ENCODE peak calls at places on chromosomes 16 and 17, in nine cellular contexts. One of them, this sample, is unnamed.

GRCh38 chr16:80167657-80168056 is 373.1 kb upstream of the DYNLRB2 start:
- DNase-seq in KBM-7: no peak
- DNase-seq in Kasumi-1: no peak
- DNase-seq in stimulated activated CD4-positive, alpha-beta T cell treated with anti-CD3 and anti-CD28 coated beads, Interleukin-15, amount 100 ng/mL, for 1 hour: no peak
- DNase-seq in A549: no peak
- DNase-seq in uterus: no peak
- DNase-seq in GM13976: no peak
- DNase-seq in activated T-helper 1 cell treated with Interleukin-2 at 50 U/mL for 16 hours: no peak
- DNase-seq in EH: no peak
- DNase-seq in this sample: no peak

GRCh38 chr17:79835953-79836951 is 3.0 kb downstream of the CBX4 start:
- DNase-seq in A549: peak
- DNase-seq in Kasumi-1: no peak
- DNase-seq in stimulated activated CD4-positive, alpha-beta T cell treated with anti-CD3 and anti-CD28 coated beads, Interleukin-15, amount 100 ng/mL, for 1 hour: no peak
- DNase-seq in uterus: no peak
- DNase-seq in EH: no peak
- DNase-seq in KBM-7: no peak
- DNase-seq in GM13976: no peak
- DNase-seq in activated T-helper 1 cell treated with Interleukin-2 at 50 U/mL for 16 hours: no peak
- DNase-seq in this sample: no peak

GRCh38 chr17:61307905-61308886 is 91.4 kb upstream of the TBX2 start:
- DNase-seq in activated T-helper 1 cell treated with Interleukin-2 at 50 U/mL for 16 hours: no peak
- DNase-seq in Kasumi-1: no peak
- DNase-seq in A549: peak
- DNase-seq in uterus: peak
- DNase-seq in KBM-7: no peak
- DNase-seq in EH: peak
- DNase-seq in GM13976: no peak
- DNase-seq in stimulated activated CD4-positive, alpha-beta T cell treated with anti-CD3 and anti-CD28 coated beads, Interleukin-15, amount 100 ng/mL, for 1 hour: no peak
- DNase-seq in this sample: no peak

GRCh38 chr17:8225813-8226535 is 15.6 kb upstream of the AURKB start:
- DNase-seq in A549: peak
- DNase-seq in stimulated activated CD4-positive, alpha-beta T cell treated with anti-CD3 and anti-CD28 coated beads, Interleukin-15, amount 100 ng/mL, for 1 hour: no peak
- DNase-seq in GM13976: no peak
- DNase-seq in KBM-7: peak
- DNase-seq in EH: peak
- DNase-seq in Kasumi-1: no peak
- DNase-seq in activated T-helper 1 cell treated with Interleukin-2 at 50 U/mL for 16 hours: peak
- DNase-seq in uterus: peak
- DNase-seq in this sample: no peak

GRCh38 chr17:33978889-33979288 is 276.2 kb upstream of the CCL2 start:
- DNase-seq in A549: no peak
- DNase-seq in Kasumi-1: no peak
- DNase-seq in stimulated activated CD4-positive, alpha-beta T cell treated with anti-CD3 and anti-CD28 coated beads, Interleukin-15, amount 100 ng/mL, for 1 hour: no peak
- DNase-seq in uterus: no peak
- DNase-seq in KBM-7: no peak
- DNase-seq in EH: no peak
- DNase-seq in activated T-helper 1 cell treated with Interleukin-2 at 50 U/mL for 16 hours: no peak
- DNase-seq in GM13976: no peak
- DNase-seq in this sample: no peak

GRCh38 chr17:82246365-82247174 is 17.7 kb downstream of the SLC16A3 start:
- DNase-seq in Kasumi-1: peak
- DNase-seq in EH: peak
- DNase-seq in GM13976: no peak
- DNase-seq in uterus: peak
- DNase-seq in A549: peak
- DNase-seq in KBM-7: peak
- DNase-seq in stimulated activated CD4-positive, alpha-beta T cell treated with anti-CD3 and anti-CD28 coated beads, Interleukin-15, amount 100 ng/mL, for 1 hour: no peak
- DNase-seq in activated T-helper 1 cell treated with Interleukin-2 at 50 U/mL for 16 hours: no peak
- DNase-seq in this sample: no peak

GRCh38 chr16:9516444-9516843 is 425.0 kb downstream of the HAPSTR1 start:
- DNase-seq in KBM-7: no peak
- DNase-seq in GM13976: no peak
- DNase-seq in activated T-helper 1 cell treated with Interleukin-2 at 50 U/mL for 16 hours: no peak
- DNase-seq in Kasumi-1: no peak
- DNase-seq in uterus: no peak
- DNase-seq in stimulated activated CD4-positive, alpha-beta T cell treated with anti-CD3 and anti-CD28 coated beads, Interleukin-15, amount 100 ng/mL, for 1 hour: no peak
- DNase-seq in EH: no peak
- DNase-seq in A549: no peak
- DNase-seq in this sample: no peak

GRCh38 chr16:66750279-66751134 is 902 bp downstream of the DYNC1LI2 start:
- DNase-seq in EH: peak
- DNase-seq in uterus: no peak
- DNase-seq in KBM-7: no peak
- DNase-seq in activated T-helper 1 cell treated with Interleukin-2 at 50 U/mL for 16 hours: no peak
- DNase-seq in stimulated activated CD4-positive, alpha-beta T cell treated with anti-CD3 and anti-CD28 coated beads, Interleukin-15, amount 100 ng/mL, for 1 hour: no peak
- DNase-seq in GM13976: peak
- DNase-seq in A549: no peak
- DNase-seq in Kasumi-1: no peak
- DNase-seq in this sample: no peak

GRCh38 chr16:10663744-10664143 is 31.0 kb downstream of the TEKT5 start:
- DNase-seq in A549: no peak
- DNase-seq in KBM-7: no peak
- DNase-seq in stimulated activated CD4-positive, alpha-beta T cell treated with anti-CD3 and anti-CD28 coated beads, Interleukin-15, amount 100 ng/mL, for 1 hour: no peak
- DNase-seq in EH: no peak
- DNase-seq in Kasumi-1: no peak
- DNase-seq in uterus: no peak
- DNase-seq in GM13976: no peak
- DNase-seq in activated T-helper 1 cell treated with Interleukin-2 at 50 U/mL for 16 hours: no peak
- DNase-seq in this sample: no peak

GRCh38 chr16:87762071-87762571 is 3.7 kb downstream of the KLHDC4 start:
- DNase-seq in Kasumi-1: no peak
- DNase-seq in stimulated activated CD4-positive, alpha-beta T cell treated with anti-CD3 and anti-CD28 coated beads, Interleukin-15, amount 100 ng/mL, for 1 hour: no peak
- DNase-seq in EH: no peak
- DNase-seq in uterus: no peak
- DNase-seq in activated T-helper 1 cell treated with Interleukin-2 at 50 U/mL for 16 hours: no peak
- DNase-seq in GM13976: no peak
- DNase-seq in KBM-7: no peak
- DNase-seq in A549: no peak
- DNase-seq in this sample: no peak

GRCh38 chr17:78706271-78706915 is 75.7 kb downstream of the CYTH1 start:
- DNase-seq in GM13976: peak
- DNase-seq in Kasumi-1: no peak
- DNase-seq in EH: no peak
- DNase-seq in KBM-7: no peak
- DNase-seq in A549: peak
- DNase-seq in stimulated activated CD4-positive, alpha-beta T cell treated with anti-CD3 and anti-CD28 coated beads, Interleukin-15, amount 100 ng/mL, for 1 hour: no peak
- DNase-seq in activated T-helper 1 cell treated with Interleukin-2 at 50 U/mL for 16 hours: no peak
- DNase-seq in uterus: no peak
- DNase-seq in this sample: no peak

GRCh38 chr16:22323173-22323997 is 26.2 kb downstream of the POLR3E start:
- DNase-seq in activated T-helper 1 cell treated with Interleukin-2 at 50 U/mL for 16 hours: no peak
- DNase-seq in stimulated activated CD4-positive, alpha-beta T cell treated with anti-CD3 and anti-CD28 coated beads, Interleukin-15, amount 100 ng/mL, for 1 hour: no peak
- DNase-seq in KBM-7: no peak
- DNase-seq in A549: no peak
- DNase-seq in GM13976: no peak
- DNase-seq in Kasumi-1: no peak
- DNase-seq in uterus: no peak
- DNase-seq in EH: no peak
- DNase-seq in this sample: no peak

GRCh38 chr16:68091604-68092261 is 6.6 kb downstream of the NFATC3 start:
- DNase-seq in Kasumi-1: no peak
- DNase-seq in uterus: no peak
- DNase-seq in EH: peak
- DNase-seq in GM13976: no peak
- DNase-seq in KBM-7: peak
- DNase-seq in stimulated activated CD4-positive, alpha-beta T cell treated with anti-CD3 and anti-CD28 coated beads, Interleukin-15, amount 100 ng/mL, for 1 hour: no peak
- DNase-seq in activated T-helper 1 cell treated with Interleukin-2 at 50 U/mL for 16 hours: no peak
- DNase-seq in A549: peak
- DNase-seq in this sample: no peak

GRCh38 chr17:35257080-35257701 is 14.3 kb downstream of the SLFN5 start:
- DNase-seq in stimulated activated CD4-positive, alpha-beta T cell treated with anti-CD3 and anti-CD28 coated beads, Interleukin-15, amount 100 ng/mL, for 1 hour: no peak
- DNase-seq in A549: peak
- DNase-seq in Kasumi-1: no peak
- DNase-seq in uterus: peak
- DNase-seq in GM13976: no peak
- DNase-seq in activated T-helper 1 cell treated with Interleukin-2 at 50 U/mL for 16 hours: no peak
- DNase-seq in EH: peak
- DNase-seq in KBM-7: no peak
- DNase-seq in this sample: no peak

GRCh38 chr17:62076864-62077788 is 12.0 kb upstream of the MED13 start:
- DNase-seq in A549: no peak
- DNase-seq in stimulated activated CD4-positive, alpha-beta T cell treated with anti-CD3 and anti-CD28 coated beads, Interleukin-15, amount 100 ng/mL, for 1 hour: no peak
- DNase-seq in GM13976: no peak
- DNase-seq in uterus: no peak
- DNase-seq in Kasumi-1: no peak
- DNase-seq in KBM-7: no peak
- DNase-seq in EH: no peak
- DNase-seq in activated T-helper 1 cell treated with Interleukin-2 at 50 U/mL for 16 hours: no peak
- DNase-seq in this sample: no peak

GRCh38 chr16:11610121-11610505 is 23.4 kb upstream of the LITAF start:
- DNase-seq in stimulated activated CD4-positive, alpha-beta T cell treated with anti-CD3 and anti-CD28 coated beads, Interleukin-15, amount 100 ng/mL, for 1 hour: no peak
- DNase-seq in A549: no peak
- DNase-seq in GM13976: no peak
- DNase-seq in EH: no peak
- DNase-seq in activated T-helper 1 cell treated with Interleukin-2 at 50 U/mL for 16 hours: no peak
- DNase-seq in Kasumi-1: no peak
- DNase-seq in KBM-7: no peak
- DNase-seq in uterus: no peak
- DNase-seq in this sample: no peak

GRCh38 chr16:48810803-48811453 is 200.9 kb upstream of the N4BP1 start:
- DNase-seq in Kasumi-1: no peak
- DNase-seq in GM13976: no peak
- DNase-seq in EH: no peak
- DNase-seq in activated T-helper 1 cell treated with Interleukin-2 at 50 U/mL for 16 hours: no peak
- DNase-seq in KBM-7: no peak
- DNase-seq in stimulated activated CD4-positive, alpha-beta T cell treated with anti-CD3 and anti-CD28 coated beads, Interleukin-15, amount 100 ng/mL, for 1 hour: no peak
- DNase-seq in uterus: no peak
- DNase-seq in A549: no peak
- DNase-seq in this sample: no peak

GRCh38 chr16:49019826-49020401 is 261.7 kb downstream of the CBLN1 start:
- DNase-seq in A549: no peak
- DNase-seq in KBM-7: no peak
- DNase-seq in Kasumi-1: no peak
- DNase-seq in activated T-helper 1 cell treated with Interleukin-2 at 50 U/mL for 16 hours: no peak
- DNase-seq in GM13976: no peak
- DNase-seq in stimulated activated CD4-positive, alpha-beta T cell treated with anti-CD3 and anti-CD28 coated beads, Interleukin-15, amount 100 ng/mL, for 1 hour: no peak
- DNase-seq in EH: no peak
- DNase-seq in uterus: no peak
- DNase-seq in this sample: no peak

GRCh38 chr17:81334419-81334896 is 39.4 kb upstream of the SLC38A10 start:
- DNase-seq in A549: no peak
- DNase-seq in GM13976: no peak
- DNase-seq in activated T-helper 1 cell treated with Interleukin-2 at 50 U/mL for 16 hours: no peak
- DNase-seq in EH: no peak
- DNase-seq in stimulated activated CD4-positive, alpha-beta T cell treated with anti-CD3 and anti-CD28 coated beads, Interleukin-15, amount 100 ng/mL, for 1 hour: no peak
- DNase-seq in KBM-7: no peak
- DNase-seq in uterus: no peak
- DNase-seq in Kasumi-1: no peak
- DNase-seq in this sample: no peak

GRCh38 chr17:40063034-40063765 is 435 bp downstream of the THRA start:
- DNase-seq in activated T-helper 1 cell treated with Interleukin-2 at 50 U/mL for 16 hours: no peak
- DNase-seq in A549: no peak
- DNase-seq in GM13976: peak
- DNase-seq in uterus: peak
- DNase-seq in Kasumi-1: peak
- DNase-seq in stimulated activated CD4-positive, alpha-beta T cell treated with anti-CD3 and anti-CD28 coated beads, Interleukin-15, amount 100 ng/mL, for 1 hour: no peak
- DNase-seq in KBM-7: peak
- DNase-seq in EH: peak
- DNase-seq in this sample: no peak

GRCh38 chr16:22402191-22402590 is 27.8 kb upstream of the CDR2 start:
- DNase-seq in A549: no peak
- DNase-seq in uterus: no peak
- DNase-seq in GM13976: no peak
- DNase-seq in KBM-7: no peak
- DNase-seq in EH: peak
- DNase-seq in Kasumi-1: no peak
- DNase-seq in stimulated activated CD4-positive, alpha-beta T cell treated with anti-CD3 and anti-CD28 coated beads, Interleukin-15, amount 100 ng/mL, for 1 hour: no peak
- DNase-seq in activated T-helper 1 cell treated with Interleukin-2 at 50 U/mL for 16 hours: no peak
- DNase-seq in this sample: no peak

GRCh38 chr17:79627766-79628690 is 17.2 kb upstream of the RBFOX3 start:
- DNase-seq in Kasumi-1: no peak
- DNase-seq in A549: no peak
- DNase-seq in EH: no peak
- DNase-seq in stimulated activated CD4-positive, alpha-beta T cell treated with anti-CD3 and anti-CD28 coated beads, Interleukin-15, amount 100 ng/mL, for 1 hour: no peak
- DNase-seq in uterus: peak
- DNase-seq in activated T-helper 1 cell treated with Interleukin-2 at 50 U/mL for 16 hours: no peak
- DNase-seq in GM13976: no peak
- DNase-seq in KBM-7: no peak
- DNase-seq in this sample: no peak

GRCh38 chr16:51723016-51723724 is 572.1 kb upstream of the SALL1 start:
- DNase-seq in GM13976: no peak
- DNase-seq in stimulated activated CD4-positive, alpha-beta T cell treated with anti-CD3 and anti-CD28 coated beads, Interleukin-15, amount 100 ng/mL, for 1 hour: no peak
- DNase-seq in uterus: no peak
- DNase-seq in KBM-7: no peak
- DNase-seq in A549: no peak
- DNase-seq in Kasumi-1: no peak
- DNase-seq in EH: no peak
- DNase-seq in activated T-helper 1 cell treated with Interleukin-2 at 50 U/mL for 16 hours: no peak
- DNase-seq in this sample: no peak

GRCh38 chr17:61382796-61383688 is 16.6 kb upstream of the TBX2 start:
- DNase-seq in GM13976: no peak
- DNase-seq in Kasumi-1: no peak
- DNase-seq in KBM-7: no peak
- DNase-seq in stimulated activated CD4-positive, alpha-beta T cell treated with anti-CD3 and anti-CD28 coated beads, Interleukin-15, amount 100 ng/mL, for 1 hour: no peak
- DNase-seq in A549: no peak
- DNase-seq in uterus: no peak
- DNase-seq in activated T-helper 1 cell treated with Interleukin-2 at 50 U/mL for 16 hours: no peak
- DNase-seq in EH: no peak
- DNase-seq in this sample: no peak

GRCh38 chr16:1293921-1294656 is 15.3 kb upstream of the UBE2I start:
- DNase-seq in KBM-7: no peak
- DNase-seq in stimulated activated CD4-positive, alpha-beta T cell treated with anti-CD3 and anti-CD28 coated beads, Interleukin-15, amount 100 ng/mL, for 1 hour: no peak
- DNase-seq in Kasumi-1: no peak
- DNase-seq in A549: no peak
- DNase-seq in uterus: no peak
- DNase-seq in activated T-helper 1 cell treated with Interleukin-2 at 50 U/mL for 16 hours: no peak
- DNase-seq in GM13976: no peak
- DNase-seq in EH: no peak
- DNase-seq in this sample: no peak

GRCh38 chr17:81576621-81577277 is 24.6 kb upstream of the FAAP100 start:
- DNase-seq in stimulated activated CD4-positive, alpha-beta T cell treated with anti-CD3 and anti-CD28 coated beads, Interleukin-15, amount 100 ng/mL, for 1 hour: no peak
- DNase-seq in GM13976: no peak
- DNase-seq in uterus: no peak
- DNase-seq in activated T-helper 1 cell treated with Interleukin-2 at 50 U/mL for 16 hours: no peak
- DNase-seq in Kasumi-1: no peak
- DNase-seq in KBM-7: no peak
- DNase-seq in A549: peak
- DNase-seq in EH: peak
- DNase-seq in this sample: no peak

GRCh38 chr17:39349246-39349645 is 52.2 kb downstream of the FBXL20 start:
- DNase-seq in KBM-7: no peak
- DNase-seq in A549: no peak
- DNase-seq in Kasumi-1: no peak
- DNase-seq in stimulated activated CD4-positive, alpha-beta T cell treated with anti-CD3 and anti-CD28 coated beads, Interleukin-15, amount 100 ng/mL, for 1 hour: no peak
- DNase-seq in EH: no peak
- DNase-seq in uterus: no peak
- DNase-seq in activated T-helper 1 cell treated with Interleukin-2 at 50 U/mL for 16 hours: no peak
- DNase-seq in GM13976: no peak
- DNase-seq in this sample: no peak

GRCh38 chr17:50099003-50099402 is 3.9 kb downstream of the PDK2 start:
- DNase-seq in stimulated activated CD4-positive, alpha-beta T cell treated with anti-CD3 and anti-CD28 coated beads, Interleukin-15, amount 100 ng/mL, for 1 hour: no peak
- DNase-seq in KBM-7: no peak
- DNase-seq in uterus: no peak
- DNase-seq in GM13976: no peak
- DNase-seq in EH: no peak
- DNase-seq in Kasumi-1: no peak
- DNase-seq in A549: no peak
- DNase-seq in activated T-helper 1 cell treated with Interleukin-2 at 50 U/mL for 16 hours: no peak
- DNase-seq in this sample: no peak

GRCh38 chr16:84647830-84648594 is at the start of gene KLHL36:
- DNase-seq in EH: peak
- DNase-seq in stimulated activated CD4-positive, alpha-beta T cell treated with anti-CD3 and anti-CD28 coated beads, Interleukin-15, amount 100 ng/mL, for 1 hour: peak
- DNase-seq in activated T-helper 1 cell treated with Interleukin-2 at 50 U/mL for 16 hours: peak
- DNase-seq in GM13976: peak
- DNase-seq in uterus: peak
- DNase-seq in A549: peak
- DNase-seq in KBM-7: no peak
- DNase-seq in Kasumi-1: no peak
- DNase-seq in this sample: peak

GRCh38 chr16:68645494-68646388 is 631 bp downstream of the CDH3 start:
- DNase-seq in GM13976: peak
- DNase-seq in A549: no peak
- DNase-seq in KBM-7: no peak
- DNase-seq in stimulated activated CD4-positive, alpha-beta T cell treated with anti-CD3 and anti-CD28 coated beads, Interleukin-15, amount 100 ng/mL, for 1 hour: no peak
- DNase-seq in activated T-helper 1 cell treated with Interleukin-2 at 50 U/mL for 16 hours: no peak
- DNase-seq in Kasumi-1: no peak
- DNase-seq in EH: no peak
- DNase-seq in uterus: peak
- DNase-seq in this sample: peak

GRCh38 chr17:21288581-21289017 is 4.1 kb downstream of the MAP2K3 start:
- DNase-seq in uterus: no peak
- DNase-seq in activated T-helper 1 cell treated with Interleukin-2 at 50 U/mL for 16 hours: no peak
- DNase-seq in Kasumi-1: no peak
- DNase-seq in A549: no peak
- DNase-seq in GM13976: peak
- DNase-seq in KBM-7: no peak
- DNase-seq in EH: peak
- DNase-seq in stimulated activated CD4-positive, alpha-beta T cell treated with anti-CD3 and anti-CD28 coated beads, Interleukin-15, amount 100 ng/mL, for 1 hour: no peak
- DNase-seq in this sample: no peak

This sample was measured in activated B cell treated with CpG ODN at 0.5 μM for 24 hours.